ENCODE peak calls at places on chromosomes 11 and 22, in eight cellular contexts. Q is pancreas; N is CD8-positive, alpha-beta T cell; R is fibroblast of pulmonary artery; O is GM12878; P is coronary artery; Y is AG04449; M is heart right ventricle. K is an unnamed sample.

GRCh38 chr11:72969894-72970335 is 155.7 kb downstream of the ATG16L2 start:
- DNase-seq in Q (no peak), N (no peak), R (peak), O (peak), P (no peak), Y (peak), M (no peak), K (no peak)

GRCh38 chr22:23915230-23915754 is 21.1 kb downstream of the MIF start:
- DNase-seq in Q (no peak), N (peak), R (no peak), O (no peak), P (no peak), Y (no peak), M (no peak), K (no peak)

GRCh38 chr22:18152519-18152918 is 2.5 kb downstream of the USP18 start:
- DNase-seq in Q (no peak), N (no peak), R (no peak), O (peak), P (peak), Y (no peak), M (no peak), K (no peak)

GRCh38 chr11:65366340-65366773 is 11.8 kb downstream of the TIGD3 start:
- DNase-seq in Q (no peak), N (no peak), R (peak), O (no peak), P (no peak), Y (no peak), M (no peak), K (peak)

GRCh38 chr11:58575377-58576020 is at the start of gene LPXN:
- DNase-seq in Q (no peak), N (peak), R (peak), O (no peak), P (no peak), Y (no peak), M (no peak), K (peak)

GRCh38 chr11:124942446-124943202 is 6.8 kb upstream of the HEPACAM start:
- DNase-seq in Q (no peak), N (no peak), R (no peak), O (no peak), P (no peak), Y (no peak), M (no peak), K (no peak)

GRCh38 chr22:36036167-36036624 is 7.6 kb upstream of the RBFOX2 start:
- DNase-seq in Q (no peak), N (no peak), R (no peak), O (no peak), P (no peak), Y (no peak), M (no peak), K (no peak)

GRCh38 chr11:29782447-29782846 is 234.4 kb downstream of the KCNA4 start:
- DNase-seq in Q (no peak), N (no peak), R (peak), O (no peak), P (no peak), Y (no peak), M (no peak), K (no peak)

GRCh38 chr11:15430381-15430780 is 315.7 kb downstream of the INSC start:
- DNase-seq in Q (no peak), N (no peak), R (no peak), O (no peak), P (no peak), Y (no peak), M (no peak), K (no peak)

GRCh38 chr22:19290400-19291217 is 910 bp downstream of the CLTCL1 start:
- DNase-seq in Q (no peak), N (peak), R (no peak), O (no peak), P (no peak), Y (no peak), M (peak), K (no peak)

GRCh38 chr11:78802058-78802633 is 227.5 kb upstream of the NARS2 start:
- DNase-seq in Q (peak), N (no peak), R (peak), O (no peak), P (no peak), Y (no peak), M (no peak), K (no peak)

GRCh38 chr11:85953491-85954143 is 98.4 kb downstream of the CCDC83 start:
- DNase-seq in Q (no peak), N (no peak), R (peak), O (no peak), P (no peak), Y (no peak), M (no peak), K (no peak)

GRCh38 chr11:68312780-68313573 is 586 bp downstream of the LRP5 start:
- DNase-seq in Q (peak), N (no peak), R (no peak), O (no peak), P (no peak), Y (no peak), M (no peak), K (no peak)

GRCh38 chr11:68314886-68315580 is 2.6 kb downstream of the LRP5 start:
- DNase-seq in Q (peak), N (no peak), R (no peak), O (no peak), P (no peak), Y (no peak), M (no peak), K (no peak)

GRCh38 chr11:68314203-68314885 is 2.0 kb downstream of the LRP5 start:
- DNase-seq in Q (no peak), N (no peak), R (no peak), O (no peak), P (no peak), Y (no peak), M (no peak), K (no peak)

GRCh38 chr11:68312117-68312779 is at the start of gene LRP5:
- DNase-seq in Q (peak), N (no peak), R (no peak), O (no peak), P (no peak), Y (no peak), M (no peak), K (no peak)

DNA sequence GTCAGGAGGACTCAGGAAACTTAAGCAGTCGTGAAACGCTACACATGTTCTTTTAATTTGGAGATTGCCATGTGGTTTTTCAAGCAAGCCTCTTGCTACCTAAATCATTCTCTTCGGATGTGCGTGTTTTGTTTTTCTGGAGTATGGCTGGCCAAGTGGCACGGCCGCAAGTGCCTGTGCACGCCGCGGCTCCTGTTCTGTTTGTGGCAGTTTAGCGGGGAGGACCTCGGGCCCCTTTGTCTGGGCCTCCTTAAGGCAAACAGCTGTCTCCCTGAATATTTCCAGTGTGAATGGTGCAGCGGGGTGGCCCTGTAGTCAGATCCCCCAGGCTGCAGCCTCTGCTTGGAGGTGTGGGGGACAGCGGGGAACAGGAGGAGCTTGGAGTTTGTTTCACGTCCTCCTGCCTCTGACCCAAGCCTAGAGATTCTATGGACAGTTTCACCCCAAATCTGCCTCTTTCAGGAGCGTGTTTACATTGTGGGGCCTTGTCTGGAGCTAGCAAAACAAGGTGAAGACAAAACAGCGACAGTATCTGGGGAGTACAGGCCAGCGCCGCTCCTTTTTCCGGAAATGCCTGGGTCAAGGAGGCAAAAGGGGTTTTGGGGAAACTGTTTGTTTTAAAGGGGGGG is 1.3 kb downstream of the LRP5 start:
- DNase-seq in Q (peak), N (no peak), R (no peak), O (no peak), P (no peak), Y (no peak), M (no peak), K (no peak)
- H3K4me3 ChIP-seq in Q (peak), N (peak), R (peak), O (peak), P (peak), Y (peak), M (peak), K (peak)

GRCh38 chr11:19770277-19770676 is 57.6 kb downstream of the NAV2 start:
- DNase-seq in Q (no peak), N (no peak), R (no peak), O (no peak), P (peak), Y (no peak), M (no peak), K (no peak)
- H3K4me3 ChIP-seq in Q (no peak), N (no peak), R (no peak), O (no peak), P (no peak), Y (no peak), M (no peak), K (no peak)

GRCh38 chr22:50326225-50326958 is 420 bp downstream of the DENND6B start:
- DNase-seq in Q (no peak), N (peak), R (no peak), O (no peak), P (no peak), Y (no peak), M (no peak), K (no peak)
- H3K4me3 ChIP-seq in Q (peak), N (no peak), R (peak), O (peak), P (peak), Y (peak), M (peak), K (peak)

GRCh38 chr22:25564979-25565677 is 653 bp downstream of the GRK3 start:
- DNase-seq in Q (peak), N (peak), R (no peak), O (no peak), P (no peak), Y (no peak), M (peak), K (no peak)
- H3K4me3 ChIP-seq in Q (peak), N (peak), R (peak), O (peak), P (peak), Y (peak), M (peak), K (peak)

GRCh38 chr22:37284126-37284806 is 2.0 kb downstream of the CYTH4 start:
- DNase-seq in Q (no peak), N (no peak), R (no peak), O (no peak), P (no peak), Y (no peak), M (no peak), K (no peak)

GRCh38 chr22:37282385-37282677 is at the start of gene CYTH4:
- DNase-seq in Q (no peak), N (peak), R (no peak), O (no peak), P (no peak), Y (no peak), M (peak), K (peak)

GRCh38 chr22:37284807-37285355 is 2.6 kb downstream of the CYTH4 start:
- DNase-seq in Q (no peak), N (peak), R (no peak), O (peak), P (no peak), Y (no peak), M (peak), K (peak)

GRCh38 chr22:37281646-37282384 is 493 bp upstream of the CYTH4 start:
- DNase-seq in Q (no peak), N (no peak), R (no peak), O (no peak), P (no peak), Y (no peak), M (no peak), K (no peak)

DNA sequence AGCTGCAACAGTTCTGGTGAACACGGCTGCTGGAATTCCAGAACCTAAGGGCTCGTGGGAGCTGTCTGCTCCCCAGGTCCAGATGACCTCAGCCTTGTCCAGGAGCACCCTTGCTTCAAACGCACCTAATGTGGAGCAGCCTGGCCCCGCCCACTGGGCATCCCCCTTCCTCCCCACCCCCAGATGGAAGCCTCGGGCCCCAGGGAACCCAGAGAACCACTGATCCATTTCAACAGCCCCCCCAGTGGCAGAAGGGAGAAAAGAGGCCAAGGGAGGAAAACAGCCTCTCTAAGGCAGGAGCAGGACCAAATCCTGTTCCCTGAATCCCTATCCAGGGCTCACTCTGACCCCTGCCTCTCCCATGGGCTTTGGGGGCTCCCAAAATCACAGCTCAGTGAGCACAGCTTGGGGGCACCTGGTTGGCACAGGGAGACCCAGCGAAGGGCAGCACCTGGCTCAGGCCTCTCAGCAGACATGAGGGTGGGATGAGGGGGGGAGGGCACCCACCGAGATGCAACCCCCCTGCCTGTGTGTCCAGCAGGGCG is 1.2 kb downstream of the CYTH4 start:
- DNase-seq in Q (no peak), N (peak), R (no peak), O (no peak), P (no peak), Y (no peak), M (no peak), K (peak)
- H3K4me3 ChIP-seq in Q (no peak), N (peak), R (no peak), O (peak), P (peak), Y (no peak), M (peak), K (peak)

GRCh38 chr22:16609548-16610261 is 17.1 kb upstream of the CCT8L2 start:
- DNase-seq in Q (no peak), N (no peak), R (no peak), O (no peak), P (no peak), Y (no peak), M (no peak), K (no peak)
- H3K4me3 ChIP-seq in Q (no peak), N (no peak), R (no peak), O (no peak), P (peak), Y (peak), M (peak), K (no peak)

DNA sequence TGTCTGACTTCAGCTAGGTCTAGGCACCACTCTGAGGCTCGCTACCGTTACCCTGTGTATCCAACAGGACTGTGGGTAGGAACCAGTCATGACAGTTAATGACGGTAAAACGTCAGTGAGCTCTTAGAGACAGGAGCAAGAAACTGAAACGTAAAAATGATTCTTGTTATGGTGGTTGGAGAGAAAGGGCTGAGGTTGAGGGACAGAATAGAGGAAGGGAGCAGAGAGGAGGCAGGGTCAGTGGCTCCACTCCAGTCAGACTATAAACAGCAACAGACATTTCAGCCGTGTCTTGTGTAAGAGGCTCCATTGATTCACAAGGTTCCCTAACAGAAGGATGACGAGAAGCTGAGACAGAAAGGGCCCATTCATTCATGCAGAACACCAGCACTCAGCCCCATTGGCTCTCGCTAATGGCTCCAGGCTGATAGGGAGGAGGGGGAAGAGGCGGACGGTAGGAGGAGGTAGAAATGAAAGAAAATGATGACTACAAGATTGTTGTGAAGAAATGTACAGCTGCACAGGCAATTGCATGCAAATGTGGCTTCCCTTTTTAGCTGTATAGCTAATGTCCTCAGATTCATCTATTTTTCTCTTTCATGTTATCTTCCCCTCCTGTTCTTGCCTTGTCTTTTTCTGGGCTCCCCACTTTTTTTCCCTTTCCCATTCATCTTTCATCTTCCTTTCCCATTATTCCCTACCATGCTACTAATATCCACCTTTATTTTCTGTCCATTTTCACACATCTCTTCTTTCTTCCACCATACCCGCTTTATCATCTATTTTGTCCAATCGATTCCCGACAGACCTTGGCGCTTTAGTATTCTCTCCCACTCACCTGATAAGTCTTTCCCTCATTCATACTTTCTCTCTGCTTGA is 34.3 kb downstream of the ETS1 start:
- DNase-seq in Q (no peak), N (no peak), R (peak), O (peak), P (no peak), Y (no peak), M (no peak), K (no peak)
- H3K4me3 ChIP-seq in Q (no peak), N (no peak), R (no peak), O (peak), P (peak), Y (no peak), M (no peak), K (peak)